ENCODE peak calls at places on chromosome 2, in five cellular contexts. One of them, this sample, is unnamed.

GRCh38 chr2:192498747-192499146 is 304.0 kb upstream of the TMEFF2 start:
- DNase-seq in iris pigment epithelial cell: no peak
- DNase-seq in stimulated activated CD4-positive, alpha-beta T cell treated with anti-CD3 and anti-CD28 coated beads, TNF-alpha, amount 100 ng/mL, for 4 hours: no peak
- DNase-seq in central memory CD4-positive, alpha-beta T cell: no peak
- DNase-seq in body of pancreas: no peak
- DNase-seq in this sample: no peak

GRCh38 chr2:224884188-224884587 is 158.1 kb downstream of the DOCK10 start:
- DNase-seq in central memory CD4-positive, alpha-beta T cell: no peak
- DNase-seq in body of pancreas: no peak
- DNase-seq in stimulated activated CD4-positive, alpha-beta T cell treated with anti-CD3 and anti-CD28 coated beads, TNF-alpha, amount 100 ng/mL, for 4 hours: no peak
- DNase-seq in iris pigment epithelial cell: peak; percentile 84
- DNase-seq in this sample: peak; percentile 11

GRCh38 chr2:98175811-98176210 is 88.8 kb downstream of the VWA3B start:
- DNase-seq in iris pigment epithelial cell: no peak
- DNase-seq in central memory CD4-positive, alpha-beta T cell: no peak
- DNase-seq in stimulated activated CD4-positive, alpha-beta T cell treated with anti-CD3 and anti-CD28 coated beads, TNF-alpha, amount 100 ng/mL, for 4 hours: no peak
- DNase-seq in body of pancreas: peak; percentile 30
- DNase-seq in this sample: no peak

GRCh38 chr2:205642562-205643350 is 39.5 kb upstream of the NRP2 start:
- DNase-seq in iris pigment epithelial cell: no peak
- DNase-seq in body of pancreas: no peak
- DNase-seq in stimulated activated CD4-positive, alpha-beta T cell treated with anti-CD3 and anti-CD28 coated beads, TNF-alpha, amount 100 ng/mL, for 4 hours: no peak
- DNase-seq in central memory CD4-positive, alpha-beta T cell: no peak
- DNase-seq in this sample: no peak

GRCh38 chr2:197312186-197312585 is 1.6 kb upstream of the ANKRD44 start:
- DNase-seq in central memory CD4-positive, alpha-beta T cell: no peak
- DNase-seq in stimulated activated CD4-positive, alpha-beta T cell treated with anti-CD3 and anti-CD28 coated beads, TNF-alpha, amount 100 ng/mL, for 4 hours: no peak
- DNase-seq in iris pigment epithelial cell: no peak
- DNase-seq in body of pancreas: no peak
- DNase-seq in this sample: no peak

GRCh38 chr2:167550448-167550847 is 662.2 kb downstream of the XIRP2 start:
- DNase-seq in body of pancreas: no peak
- DNase-seq in stimulated activated CD4-positive, alpha-beta T cell treated with anti-CD3 and anti-CD28 coated beads, TNF-alpha, amount 100 ng/mL, for 4 hours: no peak
- DNase-seq in iris pigment epithelial cell: peak; percentile 21
- DNase-seq in central memory CD4-positive, alpha-beta T cell: no peak
- DNase-seq in this sample: no peak

GRCh38 chr2:12556762-12557161 is 160.0 kb upstream of the TRIB2 start:
- DNase-seq in central memory CD4-positive, alpha-beta T cell: no peak
- DNase-seq in body of pancreas: no peak
- DNase-seq in iris pigment epithelial cell: peak; percentile 85
- DNase-seq in stimulated activated CD4-positive, alpha-beta T cell treated with anti-CD3 and anti-CD28 coated beads, TNF-alpha, amount 100 ng/mL, for 4 hours: no peak
- DNase-seq in this sample: peak; percentile 6

GRCh38 chr2:68734176-68734575 is 435 bp upstream of the ARHGAP25 start:
- DNase-seq in stimulated activated CD4-positive, alpha-beta T cell treated with anti-CD3 and anti-CD28 coated beads, TNF-alpha, amount 100 ng/mL, for 4 hours: no peak
- DNase-seq in body of pancreas: no peak
- DNase-seq in iris pigment epithelial cell: no peak
- DNase-seq in central memory CD4-positive, alpha-beta T cell: no peak
- DNase-seq in this sample: no peak

GRCh38 chr2:178923546-178923945 is 116.3 kb upstream of the TTN start:
- DNase-seq in stimulated activated CD4-positive, alpha-beta T cell treated with anti-CD3 and anti-CD28 coated beads, TNF-alpha, amount 100 ng/mL, for 4 hours: no peak
- DNase-seq in central memory CD4-positive, alpha-beta T cell: no peak
- DNase-seq in body of pancreas: no peak
- DNase-seq in iris pigment epithelial cell: no peak
- DNase-seq in this sample: no peak

GRCh38 chr2:101558740-101559508 is 84.0 kb upstream of the RFX8 start:
- DNase-seq in stimulated activated CD4-positive, alpha-beta T cell treated with anti-CD3 and anti-CD28 coated beads, TNF-alpha, amount 100 ng/mL, for 4 hours: no peak
- DNase-seq in central memory CD4-positive, alpha-beta T cell: no peak
- DNase-seq in body of pancreas: no peak
- DNase-seq in iris pigment epithelial cell: peak; percentile 82
- DNase-seq in this sample: no peak

GRCh38 chr2:185787530-185788145 is 49.0 kb downstream of the FSIP2 start:
- DNase-seq in body of pancreas: no peak
- DNase-seq in stimulated activated CD4-positive, alpha-beta T cell treated with anti-CD3 and anti-CD28 coated beads, TNF-alpha, amount 100 ng/mL, for 4 hours: no peak
- DNase-seq in iris pigment epithelial cell: peak; percentile 15
- DNase-seq in central memory CD4-positive, alpha-beta T cell: no peak
- DNase-seq in this sample: no peak

GRCh38 chr2:37614061-37614802 is 57.2 kb downstream of the CDC42EP3 start:
- DNase-seq in iris pigment epithelial cell: peak; percentile 93
- DNase-seq in body of pancreas: peak; percentile 37
- DNase-seq in central memory CD4-positive, alpha-beta T cell: no peak
- DNase-seq in stimulated activated CD4-positive, alpha-beta T cell treated with anti-CD3 and anti-CD28 coated beads, TNF-alpha, amount 100 ng/mL, for 4 hours: no peak
- DNase-seq in this sample: no peak

GRCh38 chr2:191713837-191714236 is 35.9 kb downstream of the NABP1 start:
- DNase-seq in stimulated activated CD4-positive, alpha-beta T cell treated with anti-CD3 and anti-CD28 coated beads, TNF-alpha, amount 100 ng/mL, for 4 hours: no peak
- DNase-seq in body of pancreas: no peak
- DNase-seq in iris pigment epithelial cell: no peak
- DNase-seq in central memory CD4-positive, alpha-beta T cell: no peak
- DNase-seq in this sample: peak; percentile 48

GRCh38 chr2:86216577-86217555 is 17.6 kb downstream of the MRPL35 start:
- DNase-seq in central memory CD4-positive, alpha-beta T cell: no peak
- DNase-seq in iris pigment epithelial cell: no peak
- DNase-seq in stimulated activated CD4-positive, alpha-beta T cell treated with anti-CD3 and anti-CD28 coated beads, TNF-alpha, amount 100 ng/mL, for 4 hours: no peak
- DNase-seq in body of pancreas: no peak
- DNase-seq in this sample: no peak

GRCh38 chr2:159243521-159243920 is 43.0 kb downstream of the WDSUB1 start:
- DNase-seq in body of pancreas: no peak
- DNase-seq in iris pigment epithelial cell: no peak
- DNase-seq in central memory CD4-positive, alpha-beta T cell: no peak
- DNase-seq in stimulated activated CD4-positive, alpha-beta T cell treated with anti-CD3 and anti-CD28 coated beads, TNF-alpha, amount 100 ng/mL, for 4 hours: no peak
- DNase-seq in this sample: no peak

GRCh38 chr2:169928463-169928864 is 101.2 kb downstream of the UBR3 start:
- DNase-seq in stimulated activated CD4-positive, alpha-beta T cell treated with anti-CD3 and anti-CD28 coated beads, TNF-alpha, amount 100 ng/mL, for 4 hours: no peak
- DNase-seq in body of pancreas: no peak
- DNase-seq in central memory CD4-positive, alpha-beta T cell: peak; percentile 32
- DNase-seq in iris pigment epithelial cell: peak; percentile 63
- DNase-seq in this sample: peak; percentile 5

GRCh38 chr2:10532631-10533101 is 84.5 kb upstream of the ODC1 start:
- DNase-seq in body of pancreas: no peak
- DNase-seq in iris pigment epithelial cell: no peak
- DNase-seq in central memory CD4-positive, alpha-beta T cell: no peak
- DNase-seq in stimulated activated CD4-positive, alpha-beta T cell treated with anti-CD3 and anti-CD28 coated beads, TNF-alpha, amount 100 ng/mL, for 4 hours: no peak
- DNase-seq in this sample: peak; percentile 74

GRCh38 chr2:148901142-148901541 is 26.1 kb downstream of the KIF5C start:
- DNase-seq in iris pigment epithelial cell: no peak
- DNase-seq in body of pancreas: no peak
- DNase-seq in stimulated activated CD4-positive, alpha-beta T cell treated with anti-CD3 and anti-CD28 coated beads, TNF-alpha, amount 100 ng/mL, for 4 hours: no peak
- DNase-seq in central memory CD4-positive, alpha-beta T cell: no peak
- DNase-seq in this sample: no peak

GRCh38 chr2:1601064-1601405 is 143.3 kb downstream of the PXDN start:
- DNase-seq in body of pancreas: peak; percentile 1
- DNase-seq in iris pigment epithelial cell: no peak
- DNase-seq in stimulated activated CD4-positive, alpha-beta T cell treated with anti-CD3 and anti-CD28 coated beads, TNF-alpha, amount 100 ng/mL, for 4 hours: no peak
- DNase-seq in central memory CD4-positive, alpha-beta T cell: no peak
- DNase-seq in this sample: no peak

GRCh38 chr2:210309546-210310233 is 5.3 kb downstream of the MYL1 start:
- DNase-seq in central memory CD4-positive, alpha-beta T cell: no peak
- DNase-seq in iris pigment epithelial cell: no peak
- DNase-seq in stimulated activated CD4-positive, alpha-beta T cell treated with anti-CD3 and anti-CD28 coated beads, TNF-alpha, amount 100 ng/mL, for 4 hours: no peak
- DNase-seq in body of pancreas: no peak
- DNase-seq in this sample: no peak

GRCh38 chr2:102592601-102593000 is 26.8 kb upstream of the SLC9A2 start:
- DNase-seq in stimulated activated CD4-positive, alpha-beta T cell treated with anti-CD3 and anti-CD28 coated beads, TNF-alpha, amount 100 ng/mL, for 4 hours: no peak
- DNase-seq in central memory CD4-positive, alpha-beta T cell: no peak
- DNase-seq in iris pigment epithelial cell: peak; percentile 16
- DNase-seq in body of pancreas: peak; percentile 12
- DNase-seq in this sample: peak; percentile 67

GRCh38 chr2:74474899-74475298 is 2.4 kb upstream of the MRPL53 start:
- DNase-seq in body of pancreas: no peak
- DNase-seq in central memory CD4-positive, alpha-beta T cell: no peak
- DNase-seq in stimulated activated CD4-positive, alpha-beta T cell treated with anti-CD3 and anti-CD28 coated beads, TNF-alpha, amount 100 ng/mL, for 4 hours: no peak
- DNase-seq in iris pigment epithelial cell: no peak
- DNase-seq in this sample: no peak

GRCh38 chr2:229714080-229714735 is at the start of gene DNER:
- DNase-seq in body of pancreas: peak; percentile 66
- DNase-seq in stimulated activated CD4-positive, alpha-beta T cell treated with anti-CD3 and anti-CD28 coated beads, TNF-alpha, amount 100 ng/mL, for 4 hours: no peak
- DNase-seq in iris pigment epithelial cell: no peak
- DNase-seq in central memory CD4-positive, alpha-beta T cell: peak; percentile 30
- DNase-seq in this sample: peak; percentile 69

GRCh38 chr2:171393487-171393886 is 40.3 kb downstream of the METTL8 start:
- DNase-seq in body of pancreas: no peak
- DNase-seq in stimulated activated CD4-positive, alpha-beta T cell treated with anti-CD3 and anti-CD28 coated beads, TNF-alpha, amount 100 ng/mL, for 4 hours: no peak
- DNase-seq in central memory CD4-positive, alpha-beta T cell: no peak
- DNase-seq in iris pigment epithelial cell: no peak
- DNase-seq in this sample: no peak

GRCh38 chr2:28544915-28545589 is 49.2 kb downstream of the PLB1 start:
- DNase-seq in central memory CD4-positive, alpha-beta T cell: peak; percentile 48
- DNase-seq in stimulated activated CD4-positive, alpha-beta T cell treated with anti-CD3 and anti-CD28 coated beads, TNF-alpha, amount 100 ng/mL, for 4 hours: no peak
- DNase-seq in body of pancreas: no peak
- DNase-seq in iris pigment epithelial cell: no peak
- DNase-seq in this sample: peak; percentile 35

GRCh38 chr2:132479140-132479539 is 62.5 kb downstream of the GPR39 start:
- DNase-seq in stimulated activated CD4-positive, alpha-beta T cell treated with anti-CD3 and anti-CD28 coated beads, TNF-alpha, amount 100 ng/mL, for 4 hours: no peak
- DNase-seq in iris pigment epithelial cell: no peak
- DNase-seq in central memory CD4-positive, alpha-beta T cell: no peak
- DNase-seq in body of pancreas: no peak
- DNase-seq in this sample: no peak

GRCh38 chr2:204825054-204825453 is 279.8 kb downstream of the PARD3B start:
- DNase-seq in central memory CD4-positive, alpha-beta T cell: no peak
- DNase-seq in iris pigment epithelial cell: no peak
- DNase-seq in body of pancreas: no peak
- DNase-seq in stimulated activated CD4-positive, alpha-beta T cell treated with anti-CD3 and anti-CD28 coated beads, TNF-alpha, amount 100 ng/mL, for 4 hours: no peak
- DNase-seq in this sample: no peak

GRCh38 chr2:134253804-134254203 is at the start of gene MGAT5:
- DNase-seq in central memory CD4-positive, alpha-beta T cell: no peak
- DNase-seq in iris pigment epithelial cell: no peak
- DNase-seq in body of pancreas: peak; percentile 85
- DNase-seq in stimulated activated CD4-positive, alpha-beta T cell treated with anti-CD3 and anti-CD28 coated beads, TNF-alpha, amount 100 ng/mL, for 4 hours: no peak
- DNase-seq in this sample: no peak

GRCh38 chr2:1140389-1141003 is 189.8 kb downstream of the SNTG2 start:
- DNase-seq in central memory CD4-positive, alpha-beta T cell: peak; percentile 28
- DNase-seq in stimulated activated CD4-positive, alpha-beta T cell treated with anti-CD3 and anti-CD28 coated beads, TNF-alpha, amount 100 ng/mL, for 4 hours: no peak
- DNase-seq in iris pigment epithelial cell: no peak
- DNase-seq in body of pancreas: peak; percentile 70
- DNase-seq in this sample: no peak

GRCh38 chr2:227163445-227163997 is 484 bp downstream of the COL4A4 start:
- DNase-seq in body of pancreas: peak; percentile 53
- DNase-seq in central memory CD4-positive, alpha-beta T cell: no peak
- DNase-seq in stimulated activated CD4-positive, alpha-beta T cell treated with anti-CD3 and anti-CD28 coated beads, TNF-alpha, amount 100 ng/mL, for 4 hours: no peak
- DNase-seq in iris pigment epithelial cell: peak; percentile 9
- DNase-seq in this sample: peak; percentile 46